ENCODE peak calls at places on chromosomes 3 and 15, in ten cellular contexts. M, R, Z, L, C, Y, S, G, U and F are unnamed samples.

GRCh38 chr15:92906038-92906437 is 5.9 kb downstream of the CHD2 start:
- DNase-seq in L (no peak), S (no peak), G (no peak), U (no peak), R (no peak), C (no peak), M (no peak), Y (no peak), Z (no peak), F (no peak)

GRCh38 chr3:28326458-28326926 is 22.0 kb upstream of the ZCWPW2 start:
- DNase-seq in Y (peak), M (no peak), Z (no peak), R (no peak), L (peak), G (no peak), S (no peak), U (no peak), C (no peak), F (no peak)

GRCh38 chr3:67349551-67350174 is 304.7 kb downstream of the SUCLG2 start:
- DNase-seq in G (no peak), U (no peak), M (no peak), Y (peak), C (peak), Z (no peak), S (no peak), L (no peak), R (no peak), F (peak)

GRCh38 chr3:36876181-36876936 is 68.5 kb downstream of the TRANK1 start:
- DNase-seq in M (no peak), Z (no peak), G (no peak), U (no peak), L (peak), C (no peak), R (no peak), Y (no peak), S (no peak), F (no peak)

GRCh38 chr3:117885046-117885445 is 1149.6 kb downstream of the IGSF11 start:
- DNase-seq in C (no peak), Y (no peak), M (no peak), S (no peak), L (no peak), Z (no peak), G (no peak), R (no peak), U (peak), F (no peak)

GRCh38 chr3:31157893-31158620 is 263.6 kb upstream of the GADL1 start:
- DNase-seq in C (peak), L (no peak), G (no peak), Y (no peak), R (no peak), Z (no peak), U (no peak), M (no peak), S (no peak), F (no peak)

GRCh38 chr3:17136251-17136721 is 251.5 kb downstream of the PLCL2 start:
- DNase-seq in M (no peak), S (no peak), G (no peak), Z (no peak), Y (no peak), U (peak), R (peak), L (no peak), C (no peak), F (no peak)

GRCh38 chr15:99454941-99455795 is 110.6 kb upstream of the MEF2A start:
- DNase-seq in S (peak), M (no peak), R (peak), U (peak), G (peak), Y (peak), Z (peak), L (no peak), C (peak), F (no peak)

GRCh38 chr15:78536134-78536533 is 4.1 kb upstream of the PSMA4 start:
- DNase-seq in C (no peak), M (no peak), G (no peak), Y (no peak), Z (no peak), S (no peak), U (no peak), L (peak), R (no peak), F (no peak)

GRCh38 chr15:90340345-90340744 is 11.7 kb upstream of the ZNF774 start:
- DNase-seq in R (no peak), M (peak), Z (no peak), G (peak), Y (no peak), L (peak), U (no peak), S (no peak), C (peak), F (no peak)

GRCh38 chr3:38563070-38563901 is 67.1 kb downstream of the EXOG start:
- DNase-seq in G (no peak), U (no peak), Y (no peak), C (no peak), Z (no peak), M (peak), L (no peak), R (no peak), S (no peak), F (no peak)

GRCh38 chr3:109853077-109853732 is 515.9 kb upstream of the DPPA4 start:
- DNase-seq in S (no peak), C (no peak), L (no peak), R (no peak), G (no peak), U (no peak), Y (no peak), Z (no peak), M (no peak), F (no peak)

GRCh38 chr3:151024339-151024738 is 51.8 kb upstream of the CLRN1 start:
- DNase-seq in U (no peak), S (no peak), L (no peak), C (no peak), Y (no peak), Z (no peak), R (no peak), G (no peak), M (no peak), F (no peak)

GRCh38 chr3:61561374-61562041 is at the start of gene PTPRG:
- DNase-seq in L (peak), S (peak), U (peak), G (peak), Z (peak), R (peak), C (peak), Y (peak), M (peak), F (peak)

GRCh38 chr3:108757404-108757982 is at the start of gene RETNLB:
- DNase-seq in L (no peak), C (no peak), Z (no peak), R (no peak), Y (no peak), U (no peak), G (peak), S (no peak), M (no peak), F (no peak)

GRCh38 chr3:135503429-135504083 is 462.0 kb upstream of the PPP2R3A start:
- DNase-seq in U (peak), M (peak), R (peak), S (peak), Y (peak), Z (peak), L (peak), C (peak), G (peak), F (peak)

GRCh38 chr3:160822931-160823330 is 66.9 kb downstream of the PPM1L start:
- DNase-seq in U (no peak), Z (no peak), C (no peak), G (no peak), S (no peak), L (no peak), R (no peak), Y (no peak), M (no peak), F (no peak)

GRCh38 chr15:53843869-53844569 is 84.6 kb upstream of the WDR72 start:
- DNase-seq in M (no peak), L (no peak), C (no peak), G (peak), Z (no peak), R (no peak), U (no peak), S (no peak), Y (no peak), F (no peak)

GRCh38 chr15:61228025-61228901 is 839 bp downstream of the RORA start:
- DNase-seq in S (no peak), U (no peak), G (peak), Z (peak), R (peak), M (peak), L (peak), C (peak), Y (no peak), F (no peak)

GRCh38 chr3:178189854-178190253 is 346.4 kb upstream of the KCNMB2 start:
- DNase-seq in Z (no peak), U (no peak), L (no peak), G (no peak), C (no peak), R (no peak), S (no peak), Y (no peak), M (no peak), F (no peak)

GRCh38 chr3:77158701-77159100 is 118.8 kb downstream of the ROBO2 start:
- DNase-seq in S (no peak), G (no peak), Z (no peak), R (no peak), U (no peak), Y (no peak), C (no peak), M (no peak), L (no peak), F (no peak)

GRCh38 chr15:81301815-81302399 is 22.0 kb downstream of the STARD5 start:
- DNase-seq in S (no peak), L (peak), M (no peak), C (no peak), Y (no peak), G (no peak), R (no peak), U (no peak), Z (no peak), F (no peak)

GRCh38 chr3:193502871-193503270 is 51.8 kb downstream of the ATP13A4 start:
- DNase-seq in U (no peak), Z (no peak), M (no peak), Y (no peak), G (no peak), C (no peak), R (no peak), S (no peak), L (no peak), F (no peak)

GRCh38 chr3:13620776-13621365 is 71.9 kb downstream of the FBLN2 start:
- DNase-seq in M (no peak), Z (no peak), C (no peak), G (no peak), Y (no peak), R (no peak), L (no peak), S (no peak), U (no peak), F (no peak)

GRCh38 chr3:2713923-2714322 is 396.3 kb downstream of the IL5RA start:
- DNase-seq in C (no peak), R (no peak), M (no peak), S (no peak), U (no peak), G (no peak), Z (no peak), L (no peak), Y (no peak), F (no peak)

GRCh38 chr3:154304116-154304786 is 20.0 kb downstream of the DHX36 start:
- DNase-seq in S (no peak), C (no peak), Y (no peak), Z (no peak), U (no peak), G (no peak), L (peak), M (no peak), R (no peak), F (no peak)

GRCh38 chr15:67997996-67998395 is 56.1 kb upstream of the PIAS1 start:
- DNase-seq in G (no peak), M (no peak), S (no peak), L (no peak), Z (no peak), C (peak), R (no peak), U (no peak), Y (peak), F (no peak)

GRCh38 chr15:23497710-23498111 is 50.7 kb upstream of the GOLGA6L2 start:
- DNase-seq in R (peak), S (no peak), G (peak), Z (no peak), Y (peak), C (peak), L (no peak), M (no peak), U (no peak), F (no peak)

GRCh38 chr3:124760601-124761000 is 30.3 kb downstream of the UMPS start:
- DNase-seq in L (no peak), U (no peak), S (no peak), R (no peak), Z (no peak), C (no peak), M (no peak), Y (peak), G (peak), F (no peak)

GRCh38 chr3:149277338-149277813 is 55.7 kb upstream of the CP start:
- DNase-seq in S (peak), Z (no peak), R (no peak), Y (peak), G (peak), U (no peak), M (no peak), C (peak), L (peak), F (no peak)

GRCh38 chr15:55627730-55628368 is 39.7 kb upstream of the PYGO1 start:
- DNase-seq in Z (no peak), G (peak), R (no peak), M (no peak), C (peak), S (peak), Y (peak), U (no peak), L (no peak), F (no peak)

GRCh38 chr3:2097641-2098191 is 950 bp upstream of the CNTN4 start:
- DNase-seq in S (no peak), R (peak), Y (no peak), M (peak), U (no peak), Z (no peak), G (peak), C (no peak), L (no peak), F (no peak)

GRCh38 chr15:91302588-91303439 is 202.8 kb downstream of the SV2B start:
- DNase-seq in L (peak), M (peak), G (peak), Y (peak), R (peak), Z (peak), U (no peak), C (peak), S (peak), F (no peak)

GRCh38 chr15:62228604-62229003 is 63.5 kb upstream of the C2CD4B start:
- DNase-seq in G (no peak), L (no peak), Z (no peak), S (no peak), U (no peak), R (no peak), Y (no peak), M (no peak), C (no peak), F (no peak)

GRCh38 chr15:96893159-96893906 is 562.8 kb downstream of the NR2F2 start:
- DNase-seq in S (no peak), Z (peak), G (peak), U (no peak), M (no peak), C (peak), L (peak), Y (peak), R (no peak), F (no peak)

DNA sequence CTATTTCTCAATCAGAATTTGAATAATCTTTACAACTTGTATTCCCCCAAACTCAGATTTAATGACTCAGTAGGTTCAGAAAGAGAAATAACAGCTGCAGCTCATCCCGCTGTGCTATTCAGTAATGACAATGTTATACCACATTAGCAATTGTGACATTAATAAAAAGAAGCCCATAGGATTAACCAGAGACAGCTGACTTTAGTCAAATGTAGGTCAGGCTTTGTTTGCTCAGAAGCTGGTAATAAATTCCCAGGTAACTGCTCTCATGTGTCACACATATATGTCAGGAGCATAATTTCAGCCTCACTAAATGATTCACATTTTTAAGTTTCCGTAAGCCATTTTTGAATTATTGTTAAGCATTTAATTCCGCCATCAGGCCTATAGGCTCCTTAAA is 222.0 kb upstream of the UBE2E2 start:
- DNase-seq in Z (no peak), C (no peak), S (no peak), U (no peak), L (no peak), G (no peak), Y (no peak), R (no peak), M (no peak), F (no peak)
- H3K27ac ChIP-seq in Z (no peak), C (no peak), S (no peak), U (no peak), L (no peak), G (no peak), Y (no peak), R (no peak), M (no peak), F (no peak)

GRCh38 chr3:170162052-170162451 is 19.5 kb downstream of the PHC3 start:
- DNase-seq in Y (no peak), C (no peak), U (no peak), G (no peak), L (no peak), R (no peak), M (no peak), S (no peak), Z (no peak), F (no peak)

GRCh38 chr3:170162630-170163029 is 18.9 kb downstream of the PHC3 start:
- DNase-seq in U (no peak), G (no peak), R (no peak), L (no peak), M (no peak), C (no peak), S (no peak), Y (no peak), Z (no peak), F (no peak)

GRCh38 chr3:170159459-170159858 is 22.1 kb downstream of the PHC3 start:
- DNase-seq in C (no peak), M (no peak), R (no peak), S (no peak), Z (no peak), G (no peak), U (no peak), Y (no peak), L (peak), F (no peak)

GRCh38 chr3:170163956-170164645 is 17.4 kb downstream of the PHC3 start:
- DNase-seq in S (no peak), U (no peak), L (no peak), Y (no peak), Z (no peak), G (no peak), M (no peak), R (no peak), C (no peak), F (no peak)

GRCh38 chr3:170159933-170160332 is 21.6 kb downstream of the PHC3 start:
- DNase-seq in R (no peak), L (no peak), U (no peak), Y (no peak), G (no peak), C (no peak), Z (no peak), S (no peak), M (no peak), F (no peak)
- H3K27ac ChIP-seq in R (no peak), L (peak), U (no peak), Y (no peak), G (no peak), C (no peak), Z (no peak), S (no peak), M (no peak), F (no peak)

GRCh38 chr3:42247576-42248027 is 18.4 kb downstream of the CCK start:
- DNase-seq in C (peak), Y (peak), G (peak), S (no peak), L (peak), Z (peak), U (peak), M (peak), R (peak), F (peak)
- H3K27ac ChIP-seq in C (no peak), Y (no peak), G (no peak), S (no peak), L (peak), Z (no peak), U (no peak), M (no peak), R (no peak), F (no peak)

DNA sequence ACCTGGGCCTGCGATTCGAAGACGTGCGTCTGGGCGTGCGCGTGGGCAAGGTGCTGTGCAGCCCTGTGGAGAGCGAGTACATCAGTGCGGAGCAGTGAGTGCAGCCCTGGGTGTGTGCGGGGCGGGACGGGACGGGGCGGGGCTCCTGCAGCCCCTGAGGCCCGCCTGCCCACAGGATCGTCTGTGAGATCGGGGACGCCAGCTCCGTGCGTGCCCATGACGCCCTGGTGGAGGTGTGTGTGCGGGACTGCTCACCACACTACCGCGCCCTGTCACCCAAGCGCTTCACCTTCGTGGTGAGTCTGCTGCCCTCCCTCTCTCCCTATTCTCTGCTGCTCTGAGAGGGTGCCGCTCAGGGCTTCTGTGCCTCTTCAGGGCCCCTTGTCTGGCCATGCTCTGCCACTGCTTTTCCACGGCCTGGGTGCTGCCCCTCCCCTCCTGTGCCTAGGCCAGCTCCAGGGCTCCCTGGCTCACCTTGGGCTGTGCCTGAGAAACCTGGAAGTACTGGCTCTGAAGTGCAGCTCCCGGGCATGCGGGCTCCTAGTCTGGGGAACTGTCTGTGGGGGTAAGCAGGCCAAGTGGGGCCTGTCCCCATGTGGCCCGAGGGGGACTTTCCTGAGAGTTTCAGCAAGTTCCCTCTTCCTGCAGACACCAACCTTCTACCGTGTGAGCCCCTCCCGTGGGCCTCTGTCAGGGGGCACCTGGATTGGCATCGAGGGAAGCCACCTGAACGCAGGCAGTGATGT is 31.8 kb downstream of the PLXNA1 start:
- DNase-seq in L (no peak), G (no peak), S (no peak), Z (no peak), Y (no peak), C (no peak), U (no peak), M (no peak), R (no peak), F (no peak)
- H3K27ac ChIP-seq in L (no peak), G (no peak), S (no peak), Z (no peak), Y (no peak), C (no peak), U (peak), M (no peak), R (no peak), F (no peak)

GRCh38 chr15:25891108-25891507 is 28.0 kb upstream of the ATP10A start:
- DNase-seq in S (no peak), U (no peak), Y (no peak), R (no peak), C (peak), L (no peak), G (no peak), M (no peak), Z (no peak), F (no peak)
- H3K27ac ChIP-seq in S (no peak), U (peak), Y (no peak), R (no peak), C (peak), L (no peak), G (no peak), M (no peak), Z (no peak), F (no peak)

GRCh38 chr3:123694377-123695147 is 109.7 kb upstream of the HACD2 start:
- DNase-seq in G (no peak), U (no peak), S (no peak), L (no peak), C (no peak), Y (no peak), Z (no peak), M (no peak), R (no peak), F (no peak)

GRCh38 chr3:123693584-123693983 is 108.7 kb upstream of the HACD2 start:
- DNase-seq in G (no peak), U (no peak), R (no peak), S (no peak), C (no peak), Z (no peak), Y (no peak), L (no peak), M (no peak), F (no peak)

GRCh38 chr3:123695731-123696640 is 111.1 kb upstream of the HACD2 start:
- DNase-seq in C (no peak), U (no peak), Z (no peak), M (no peak), R (no peak), Y (no peak), L (no peak), G (no peak), S (no peak), F (no peak)

GRCh38 chr3:123696796-123697195 is 111.9 kb upstream of the HACD2 start:
- DNase-seq in G (peak), U (no peak), C (no peak), M (no peak), S (no peak), Y (no peak), L (no peak), R (no peak), Z (no peak), F (no peak)

GRCh38 chr3:123695152-123695551 is 110.3 kb upstream of the HACD2 start:
- DNase-seq in Z (no peak), S (no peak), C (no peak), L (no peak), G (no peak), M (no peak), R (no peak), U (no peak), Y (no peak), F (no peak)
- H3K27ac ChIP-seq in Z (peak), S (peak), C (no peak), L (no peak), G (no peak), M (no peak), R (no peak), U (peak), Y (peak), F (no peak)

GRCh38 chr15:85771276-85771675 is 23.4 kb downstream of the KLHL25 start:
- DNase-seq in S (no peak), G (no peak), R (no peak), Y (no peak), U (no peak), Z (no peak), L (no peak), M (no peak), C (no peak), F (no peak)
- H3K27ac ChIP-seq in S (no peak), G (no peak), R (no peak), Y (no peak), U (peak), Z (peak), L (no peak), M (no peak), C (no peak), F (no peak)